ENCODE peak calls at places on chromosomes 7 and 10, in five cellular contexts. K, G, J, C and D are unnamed samples.

GRCh38 chr10:17710181-17710580 is 41.8 kb upstream of the TMEM236 start:
- DNase-seq in C (no peak), K (no peak), G (no peak), J (no peak), D (no peak)

GRCh38 chr10:77635402-77636227 is 2.0 kb downstream of the KCNMA1 start:
- DNase-seq in J (no peak), K (no peak), G (no peak), C (no peak), D (no peak)

GRCh38 chr7:24665564-24666294 is 91.5 kb downstream of the GSDME start:
- DNase-seq in G (peak; percentile 15), J (no peak), K (peak; percentile 58), C (no peak), D (peak; percentile 30)

GRCh38 chr7:151280388-151281019 is 32.0 kb upstream of the SMARCD3 start:
- DNase-seq in K (no peak), J (no peak), C (no peak), G (no peak), D (no peak)

GRCh38 chr7:88664630-88665233 is 94.8 kb upstream of the ZNF804B start:
- DNase-seq in J (no peak), C (no peak), K (no peak), G (no peak), D (no peak)

GRCh38 chr7:55245271-55245723 is 119.8 kb upstream of the LANCL2 start:
- DNase-seq in C (no peak), J (no peak), G (no peak), K (peak; percentile 93), D (peak; percentile 76)

GRCh38 chr10:16843252-16843870 is 26.1 kb upstream of the RSU1 start:
- DNase-seq in J (no peak), K (peak; percentile 82), C (no peak), G (no peak), D (no peak)

GRCh38 chr10:125161570-125162139 is 1.3 kb upstream of the CTBP2 start:
- DNase-seq in G (peak; percentile 51), J (peak; percentile 81), C (peak; percentile 65), K (peak; percentile 61), D (peak; percentile 56)

GRCh38 chr10:59891919-59892318 is 14.4 kb downstream of the CCDC6 start:
- DNase-seq in K (no peak), J (no peak), G (no peak), C (no peak), D (no peak)

GRCh38 chr10:44383749-44384600 is 922 bp downstream of the CXCL12 start:
- DNase-seq in C (peak; percentile 53), G (no peak), J (peak; percentile 78), K (peak; percentile 54), D (peak; percentile 79)

GRCh38 chr10:112510384-112510783 is 63.4 kb downstream of the VTI1A start:
- DNase-seq in G (no peak), C (no peak), J (no peak), K (no peak), D (no peak)

GRCh38 chr7:103813970-103814369 is 175.5 kb downstream of the RELN start:
- DNase-seq in J (no peak), G (no peak), K (no peak), C (no peak), D (no peak)

GRCh38 chr7:155183655-155184054 is 113.5 kb downstream of the HTR5A start:
- DNase-seq in J (no peak), C (no peak), K (no peak), G (no peak), D (no peak)

GRCh38 chr10:91144961-91145360 is 75.5 kb upstream of the PCGF5 start:
- DNase-seq in C (no peak), K (no peak), G (no peak), J (no peak), D (no peak)

GRCh38 chr7:157685430-157686284 is 348.9 kb downstream of the DNAJB6 start:
- DNase-seq in C (peak; percentile 10), K (no peak), J (peak; percentile 77), G (no peak), D (no peak)

GRCh38 chr10:130194194-130194990 is 58.2 kb downstream of the GLRX3 start:
- DNase-seq in J (no peak), G (no peak), C (no peak), K (peak; percentile 10), D (no peak)

GRCh38 chr7:8109196-8110022 is 140.8 kb downstream of the GLCCI1 start:
- DNase-seq in K (peak; percentile 52), J (no peak), C (no peak), G (no peak), D (no peak)

GRCh38 chr10:75817224-75817623 is 385.8 kb downstream of the LRMDA start:
- DNase-seq in C (no peak), J (no peak), G (no peak), K (no peak), D (no peak)

GRCh38 chr10:115118346-115118745 is 25.2 kb downstream of the ATRNL1 start:
- DNase-seq in K (no peak), J (no peak), G (no peak), C (no peak), D (no peak)

GRCh38 chr10:69512901-69513300 is 60.3 kb downstream of the NEUROG3 start:
- DNase-seq in C (no peak), J (no peak), K (no peak), G (no peak), D (no peak)

GRCh38 chr10:90318659-90319058 is 539.2 kb downstream of the HTR7 start:
- DNase-seq in K (no peak), C (no peak), G (no peak), J (no peak), D (no peak)

GRCh38 chr7:74396993-74397392 is 56.7 kb upstream of the GTF2IRD1 start:
- DNase-seq in G (no peak), K (no peak), J (no peak), C (no peak), D (no peak)

GRCh38 chr7:88565401-88565800 is 194.1 kb upstream of the ZNF804B start:
- DNase-seq in J (no peak), C (no peak), G (no peak), K (no peak), D (no peak)

GRCh38 chr10:17348111-17349008 is 106.0 kb downstream of the ST8SIA6 start:
- DNase-seq in K (peak; percentile 79), J (no peak), G (peak; percentile 50), C (peak; percentile 71), D (peak; percentile 3)

GRCh38 chr7:158763454-158764033 is 58.9 kb upstream of the NCAPG2 start:
- DNase-seq in K (no peak), G (no peak), C (no peak), J (no peak), D (peak; percentile 64)

GRCh38 chr10:71126432-71126831 is 85.9 kb upstream of the UNC5B start:
- DNase-seq in G (no peak), C (no peak), K (no peak), J (no peak), D (no peak)

DNA sequence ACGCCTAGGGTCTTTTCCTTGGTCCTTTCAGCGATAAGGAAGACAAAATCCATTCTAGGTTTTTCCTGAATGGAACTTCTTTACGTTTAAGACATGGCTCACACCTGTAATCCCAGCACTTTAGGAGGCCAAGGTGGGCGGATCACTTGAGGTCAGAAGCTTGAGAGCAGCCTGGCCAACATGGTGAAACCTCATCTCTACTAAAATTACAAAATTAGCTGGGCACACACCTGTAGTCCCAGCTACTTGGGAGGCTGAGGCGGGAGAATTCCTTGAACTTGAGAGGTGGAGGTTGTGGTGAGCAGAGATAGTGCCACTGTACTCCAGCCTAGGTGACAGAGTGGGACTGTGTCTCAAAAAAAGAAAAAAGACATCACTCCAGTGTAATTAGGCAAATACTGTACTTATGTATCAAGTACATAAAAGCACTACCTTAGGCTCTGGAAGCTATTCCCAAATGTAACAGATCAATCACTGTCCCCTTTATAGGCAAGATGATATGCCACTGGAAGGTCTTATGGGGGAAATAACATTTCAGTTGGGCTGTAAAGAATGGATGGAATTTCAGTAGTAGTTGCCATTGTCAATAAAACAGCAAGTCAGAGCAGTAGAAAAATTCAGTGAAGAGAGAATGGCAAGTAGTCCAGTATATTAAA is 5.7 kb downstream of the STK17A start:
- DNase-seq in J (no peak), K (no peak), G (no peak), C (no peak), D (no peak)
- H3K4me1 ChIP-seq in J (peaks cover 38% of the 10 kb centered on the region), K (peaks cover 10% of the 10 kb centered on the region), G (peaks cover 3% of the 10 kb centered on the region), C (peaks cover 14% of the 10 kb centered on the region), D (peaks cover 15% of the 10 kb centered on the region)

GRCh38 chr7:76380623-76380966 is 21.8 kb upstream of the YWHAG start:
- DNase-seq in G (no peak), C (no peak), K (no peak), J (no peak), D (no peak)
- H3K4me3 ChIP-seq in G (peak overlapping the region; percentile 29), C (peak overlapping the region; percentile 37), K (no peak overlapping the region), J (peak overlapping the region; percentile 48), D (no peak overlapping the region)

GRCh38 chr7:152913492-152913891 is 153.9 kb downstream of the ACTR3B start:
- DNase-seq in K (no peak), G (no peak), C (no peak), J (no peak), D (no peak)
- H3K27me3 ChIP-seq in K (no peaks in the 10 kb centered on the region), G (no peaks in the 10 kb centered on the region), C (no peaks in the 10 kb centered on the region), J (peaks cover 5% of the 10 kb centered on the region), D (no peaks in the 10 kb centered on the region)

DNA sequence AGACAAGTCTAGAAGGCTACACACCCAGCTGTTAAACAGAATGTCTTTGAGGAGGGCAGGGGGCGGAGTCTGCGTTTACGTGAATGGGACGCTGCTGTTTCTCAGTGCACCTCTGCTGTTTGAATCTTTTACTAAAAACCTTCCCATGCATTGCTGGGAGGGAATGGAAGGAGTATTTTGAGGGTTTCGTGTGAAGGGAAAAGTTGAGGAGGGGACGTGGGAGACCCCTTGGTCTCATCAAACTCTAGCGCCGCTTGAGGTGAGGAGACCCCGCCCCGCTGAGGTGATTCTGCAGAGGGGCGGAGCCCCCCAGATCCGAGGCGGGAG is 474 bp upstream of the VCL start:
- DNase-seq in G (no peak), K (no peak), J (no peak), C (no peak), D (peak; percentile 78)
- H3K4me1 ChIP-seq in G (peaks cover 6% of the 10 kb centered on the region), K (peaks cover 9% of the 10 kb centered on the region), J (peaks cover 20% of the 10 kb centered on the region), C (peaks cover 1% of the 10 kb centered on the region), D (peaks cover 10% of the 10 kb centered on the region)

GRCh38 chr10:51083280-51083986 is 9.1 kb downstream of the PRKG1 start:
- DNase-seq in K (peak; percentile 52), G (no peak), J (no peak), C (no peak), D (no peak)
- H3K4me3 ChIP-seq in K (no peak overlapping the region), G (no peak overlapping the region), J (no peak overlapping the region), C (no peak overlapping the region), D (no peak overlapping the region)

DNA sequence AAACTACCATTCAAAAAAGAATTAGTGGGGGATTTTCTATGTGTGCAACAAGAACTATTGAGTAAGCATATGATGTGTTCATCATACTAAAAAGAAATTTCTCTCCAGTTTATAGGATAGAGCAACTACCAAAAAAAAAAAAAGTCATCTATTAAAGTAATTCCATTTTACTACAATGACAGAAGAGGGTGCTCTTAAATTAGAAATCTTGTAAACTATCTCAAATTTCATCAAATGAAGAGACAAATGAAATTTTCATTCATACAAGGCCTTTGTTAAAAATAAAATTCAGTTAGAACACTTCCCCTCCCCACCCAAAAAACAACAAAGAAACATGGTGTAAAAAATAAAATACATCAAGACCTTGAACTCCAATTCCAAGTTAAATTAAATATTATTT is 195.4 kb upstream of the PLXDC2 start:
- DNase-seq in J (no peak), C (no peak), G (no peak), K (peak; percentile 15), D (no peak)
- H3K27me3 ChIP-seq in J (no peaks in the 10 kb centered on the region), C (no peaks in the 10 kb centered on the region), G (no peaks in the 10 kb centered on the region), K (no peaks in the 10 kb centered on the region), D (no peaks in the 10 kb centered on the region)

GRCh38 chr7:80302636-80303035 is 168.0 kb downstream of the GNAI1 start:
- DNase-seq in G (no peak), C (no peak), J (no peak), K (peak; percentile 26), D (no peak)
- H3K4me1 ChIP-seq in G (no peaks in the 10 kb centered on the region), C (no peaks in the 10 kb centered on the region), J (peaks cover 8% of the 10 kb centered on the region), K (no peaks in the 10 kb centered on the region), D (no peaks in the 10 kb centered on the region)